ENCODE peak calls at places on chromosomes 11 and 22, in nine cellular contexts. A, L, O, V, C, J, S, Q and B are unnamed samples.

GRCh38 chr11:66843776-66844495 is 695 bp downstream of the RCE1 start:
- DNase-seq in A (no peak), L (no peak), O (no peak), V (no peak), C (no peak), J (no peak), S (peak), Q (no peak), B (no peak)

GRCh38 chr11:134258577-134258976 is 5.2 kb downstream of the ACAD8 start:
- DNase-seq in A (no peak), L (no peak), O (no peak), V (no peak), C (no peak), J (no peak), S (no peak), Q (no peak), B (no peak)

GRCh38 chr11:65169164-65169641 is 830 bp upstream of the SPDYC start:
- DNase-seq in A (no peak), L (peak), O (no peak), V (no peak), C (no peak), J (no peak), S (no peak), Q (no peak), B (no peak)

GRCh38 chr22:20805972-20806471 is 32.1 kb downstream of the SERPIND1 start:
- DNase-seq in A (no peak), L (peak), O (no peak), V (no peak), C (no peak), J (no peak), S (no peak), Q (no peak), B (no peak)

GRCh38 chr11:118194835-118195627 is 18.6 kb upstream of the SCN2B start:
- DNase-seq in A (peak), L (no peak), O (peak), V (peak), C (peak), J (peak), S (peak), Q (no peak), B (no peak)

GRCh38 chr11:123303924-123304323 is 108.9 kb upstream of the CLMP start:
- DNase-seq in A (no peak), L (no peak), O (no peak), V (no peak), C (no peak), J (no peak), S (no peak), Q (no peak), B (no peak)

GRCh38 chr11:47443028-47443700 is 5.8 kb downstream of the RAPSN start:
- DNase-seq in A (no peak), L (no peak), O (no peak), V (no peak), C (no peak), J (no peak), S (no peak), Q (no peak), B (no peak)

GRCh38 chr11:66317766-66318575 is 1.1 kb upstream of the CD248 start:
- DNase-seq in A (no peak), L (peak), O (peak), V (peak), C (peak), J (peak), S (no peak), Q (no peak), B (no peak)

GRCh38 chr11:90840071-90840470 is 617.2 kb upstream of the CHORDC1 start:
- DNase-seq in A (no peak), L (no peak), O (no peak), V (no peak), C (peak), J (no peak), S (no peak), Q (no peak), B (no peak)

GRCh38 chr11:85791326-85791990 is 19.5 kb downstream of the SYTL2 start:
- DNase-seq in A (no peak), L (no peak), O (no peak), V (no peak), C (no peak), J (no peak), S (no peak), Q (no peak), B (no peak)

GRCh38 chr11:57402188-57403066 is 12.0 kb upstream of the PRG2 start:
- DNase-seq in A (no peak), L (no peak), O (no peak), V (no peak), C (peak), J (no peak), S (no peak), Q (no peak), B (no peak)

GRCh38 chr11:85835263-85835662 is 19.9 kb upstream of the CCDC83 start:
- DNase-seq in A (no peak), L (no peak), O (no peak), V (no peak), C (no peak), J (no peak), S (no peak), Q (no peak), B (no peak)

GRCh38 chr11:130181295-130182272 is 22.0 kb downstream of the ST14 start:
- DNase-seq in A (no peak), L (no peak), O (no peak), V (peak), C (peak), J (no peak), S (peak), Q (no peak), B (no peak)

GRCh38 chr11:122491486-122491885 is 164.0 kb upstream of the UBASH3B start:
- DNase-seq in A (peak), L (no peak), O (no peak), V (no peak), C (peak), J (no peak), S (no peak), Q (no peak), B (no peak)

GRCh38 chr11:75100314-75100713 is 3.6 kb upstream of the OR2AT4 start:
- DNase-seq in A (no peak), L (peak), O (no peak), V (no peak), C (peak), J (no peak), S (no peak), Q (no peak), B (no peak)

GRCh38 chr11:45593992-45594391 is 71.4 kb downstream of the CHST1 start:
- DNase-seq in A (no peak), L (peak), O (no peak), V (no peak), C (no peak), J (no peak), S (no peak), Q (no peak), B (peak)

GRCh38 chr11:69967484-69967883 is 110.6 kb upstream of the ANO1 start:
- DNase-seq in A (no peak), L (no peak), O (no peak), V (no peak), C (no peak), J (no peak), S (no peak), Q (no peak), B (no peak)

GRCh38 chr22:27800250-27801131 is 1.1 kb downstream of the MN1 start:
- DNase-seq in A (no peak), L (no peak), O (no peak), V (no peak), C (peak), J (no peak), S (no peak), Q (peak), B (peak)

GRCh38 chr11:46894961-46895360 is 23.4 kb downstream of the LRP4 start:
- DNase-seq in A (no peak), L (no peak), O (no peak), V (no peak), C (no peak), J (no peak), S (no peak), Q (no peak), B (no peak)

GRCh38 chr11:71247551-71248250 is 4.7 kb downstream of the SHANK2 start:
- DNase-seq in A (no peak), L (no peak), O (peak), V (peak), C (no peak), J (no peak), S (no peak), Q (no peak), B (no peak)

GRCh38 chr11:62573006-62573591 is 592 bp downstream of the EEF1G start:
- DNase-seq in A (no peak), L (no peak), O (peak), V (no peak), C (no peak), J (no peak), S (no peak), Q (no peak), B (peak)

GRCh38 chr11:91081440-91082088 is 858.7 kb upstream of the CHORDC1 start:
- DNase-seq in A (no peak), L (no peak), O (no peak), V (no peak), C (peak), J (peak), S (no peak), Q (no peak), B (no peak)

GRCh38 chr22:27125539-27125938 is 468.2 kb downstream of the MIAT start:
- DNase-seq in A (no peak), L (no peak), O (no peak), V (no peak), C (peak), J (no peak), S (no peak), Q (no peak), B (no peak)

GRCh38 chr11:63567044-63567840 is 4.1 kb upstream of the PLAAT2 start:
- DNase-seq in A (peak), L (peak), O (no peak), V (no peak), C (peak), J (peak), S (peak), Q (no peak), B (peak)

GRCh38 chr11:123454060-123454651 is 24.1 kb downstream of the GRAMD1B start:
- DNase-seq in A (peak), L (no peak), O (no peak), V (no peak), C (peak), J (no peak), S (no peak), Q (no peak), B (peak)

GRCh38 chr22:19149047-19149883 is 827 bp downstream of the GSC2 start:
- DNase-seq in A (no peak), L (no peak), O (peak), V (no peak), C (peak), J (no peak), S (no peak), Q (no peak), B (no peak)

GRCh38 chr11:10162222-10162621 is 131.8 kb downstream of the SBF2 start:
- DNase-seq in A (no peak), L (no peak), O (no peak), V (no peak), C (no peak), J (no peak), S (no peak), Q (no peak), B (no peak)

GRCh38 chr11:93225642-93226041 is 27.9 kb upstream of the SLC36A4 start:
- DNase-seq in A (no peak), L (no peak), O (no peak), V (no peak), C (no peak), J (no peak), S (no peak), Q (no peak), B (no peak)

GRCh38 chr11:72585762-72586590 is 88.2 kb downstream of the PDE2A start:
- DNase-seq in A (no peak), L (peak), O (no peak), V (peak), C (peak), J (peak), S (peak), Q (peak), B (peak)

GRCh38 chr11:72583177-72583553 is 91.1 kb downstream of the PDE2A start:
- DNase-seq in A (no peak), L (no peak), O (peak), V (peak), C (no peak), J (no peak), S (peak), Q (no peak), B (no peak)

GRCh38 chr11:72584933-72585597 is 89.2 kb downstream of the PDE2A start:
- DNase-seq in A (no peak), L (no peak), O (no peak), V (no peak), C (no peak), J (no peak), S (no peak), Q (no peak), B (no peak)

GRCh38 chr11:72583616-72584292 is 90.5 kb downstream of the PDE2A start:
- DNase-seq in A (no peak), L (no peak), O (no peak), V (peak), C (no peak), J (no peak), S (peak), Q (no peak), B (no peak)

GRCh38 chr11:72584293-72584921 is 89.8 kb downstream of the PDE2A start:
- DNase-seq in A (no peak), L (no peak), O (peak), V (peak), C (no peak), J (peak), S (peak), Q (no peak), B (no peak)
- H3K4me3 ChIP-seq in A (peak), L (no peak), O (peak), V (no peak), C (no peak), J (no peak), S (no peak), Q (peak), B (no peak)

DNA sequence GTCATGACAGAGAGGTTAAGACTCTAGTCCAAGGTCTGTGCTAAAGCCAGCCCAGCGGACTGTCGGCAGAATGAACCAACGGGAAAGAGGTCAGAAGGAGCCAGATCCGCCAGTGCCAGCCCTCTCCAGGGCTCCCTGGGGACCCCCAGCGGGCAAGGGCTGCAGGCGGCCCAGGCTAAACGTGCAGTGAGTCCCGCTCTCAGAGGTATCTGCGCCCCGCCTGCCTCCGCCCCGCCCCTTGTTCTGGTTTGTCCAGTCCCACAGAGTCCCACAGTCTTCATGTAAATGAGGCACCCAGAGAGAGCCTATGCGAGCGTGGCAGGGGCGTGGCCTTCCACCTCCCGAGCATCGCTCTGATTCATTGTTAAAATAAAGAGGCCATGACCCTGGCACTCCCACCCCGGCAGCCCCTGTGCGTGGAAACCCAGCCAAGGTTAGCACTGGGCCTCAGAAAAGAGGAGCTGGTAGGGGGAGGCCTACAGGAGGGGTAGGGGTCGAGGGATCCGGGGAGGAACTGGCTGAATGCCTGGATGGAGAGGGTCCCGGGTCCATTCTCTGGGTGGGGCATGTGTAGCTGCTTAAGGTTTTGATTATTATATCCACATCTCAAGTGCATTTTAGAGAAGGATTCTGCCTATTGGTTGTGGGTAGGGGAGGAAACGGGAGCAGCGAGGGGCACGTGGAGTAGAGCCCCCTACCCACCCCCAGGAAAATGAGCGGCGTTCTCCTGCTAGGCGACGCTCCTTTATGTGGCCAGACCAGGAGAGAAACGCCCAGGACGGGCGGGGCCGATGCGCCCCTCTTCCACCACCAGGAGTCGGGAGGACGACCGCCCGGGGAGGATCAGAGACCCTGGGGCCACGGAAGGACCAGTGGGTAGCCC is at the start of gene TRIOBP:
- DNase-seq in A (peak), L (peak), O (peak), V (peak), C (peak), J (peak), S (peak), Q (peak), B (peak)
- H3K4me3 ChIP-seq in A (peak), L (no peak), O (peak), V (no peak), C (no peak), J (no peak), S (no peak), Q (peak), B (no peak)

GRCh38 chr22:30802202-30803166 is 107.8 kb downstream of the OSBP2 start:
- DNase-seq in A (peak), L (peak), O (peak), V (peak), C (peak), J (peak), S (peak), Q (peak), B (peak)
- H3K4me3 ChIP-seq in A (peak), L (no peak), O (no peak), V (no peak), C (peak), J (no peak), S (peak), Q (peak), B (no peak)

DNA sequence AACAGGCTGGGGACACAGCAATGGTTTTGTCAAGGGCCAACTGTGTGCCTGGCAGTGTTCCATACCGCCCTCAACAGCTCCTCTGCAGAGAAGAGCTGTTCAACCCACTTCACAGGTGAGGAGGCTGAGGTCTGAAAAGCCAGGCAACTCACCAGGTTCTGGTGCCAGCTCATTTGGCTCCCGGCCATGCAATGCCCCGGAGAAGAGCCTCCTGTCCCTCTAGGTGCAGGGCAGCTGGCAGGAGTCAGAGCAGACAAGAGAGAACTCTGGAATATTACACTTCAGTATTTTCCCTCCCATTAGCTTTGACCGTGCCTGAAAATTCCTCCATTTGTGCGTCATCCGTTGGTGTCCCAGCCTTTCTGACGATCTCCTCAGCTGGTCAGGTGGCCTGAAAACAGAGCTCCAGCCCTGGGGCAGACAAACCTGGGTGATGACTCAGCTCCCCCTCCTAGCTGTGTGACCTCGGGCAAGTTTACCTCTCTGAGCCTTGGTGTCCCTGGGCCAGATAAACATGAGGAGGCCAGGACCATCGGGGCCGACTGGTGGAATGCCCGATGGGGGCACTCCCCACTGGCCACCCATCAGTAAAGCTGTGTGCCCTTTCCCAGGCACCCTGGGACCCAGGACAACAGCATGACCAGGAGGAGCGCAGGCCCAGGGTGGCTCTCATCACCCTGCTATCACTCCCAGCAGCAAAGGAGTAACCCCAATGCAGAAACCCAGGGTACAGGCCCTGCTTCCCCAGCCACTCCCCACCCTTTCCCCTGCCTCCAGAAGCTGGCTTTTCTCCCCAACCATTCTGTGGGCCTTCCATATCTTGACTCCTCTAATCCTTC is 9.6 kb upstream of the C1QTNF6 start:
- DNase-seq in A (no peak), L (peak), O (peak), V (peak), C (peak), J (no peak), S (peak), Q (no peak), B (no peak)
- H3K4me3 ChIP-seq in A (no peak), L (no peak), O (peak), V (no peak), C (no peak), J (no peak), S (peak), Q (peak), B (peak)

GRCh38 chr22:39021552-39022250 is 774 bp downstream of the APOBEC3D start:
- DNase-seq in A (no peak), L (no peak), O (no peak), V (no peak), C (no peak), J (no peak), S (no peak), Q (no peak), B (no peak)
- H3K4me3 ChIP-seq in A (peak), L (peak), O (peak), V (no peak), C (no peak), J (peak), S (peak), Q (no peak), B (no peak)

GRCh38 chr11:17767301-17767885 is 32.8 kb downstream of the KCNC1 start:
- DNase-seq in A (no peak), L (no peak), O (peak), V (no peak), C (no peak), J (no peak), S (no peak), Q (no peak), B (no peak)
- H3K4me3 ChIP-seq in A (no peak), L (no peak), O (no peak), V (no peak), C (no peak), J (no peak), S (no peak), Q (no peak), B (no peak)